ENCODE peak calls at places on chromosomes 16 and 17, in five cellular contexts. P is brain microvascular endothelial cell, H is H9, D is EH, W is T-helper 1 cell. Q is an unnamed sample.
A peak's percentile ranks its signal among the peaks of the same experiment; 100 is the strongest.

GRCh38 chr16:57001026-57001669 is 11.8 kb downstream of the NLRC5 start:
- DNase-seq in P (no peak), H (no peak), D (no peak), W (no peak), Q (no peak)

GRCh38 chr16:19169081-19169639 is 1.1 kb downstream of the SYT17 start:
- DNase-seq in P (no peak), H (no peak), D (no peak), W (no peak), Q (peak; percentile 17)

GRCh38 chr16:70679653-70680494 is 6.0 kb downstream of the MTSS2 start:
- DNase-seq in P (no peak), H (peak; percentile 79), D (no peak), W (no peak), Q (peak; percentile 82)

GRCh38 chr17:17315142-17315821 is 12.1 kb downstream of the NT5M start:
- DNase-seq in P (no peak), H (no peak), D (no peak), W (no peak), Q (no peak)

GRCh38 chr16:52535076-52535475 is 11.9 kb downstream of the TOX3 start:
- DNase-seq in P (no peak), H (no peak), D (no peak), W (no peak), Q (no peak)

GRCh38 chr16:31869511-31870201 is 4.0 kb upstream of the ZNF267 start:
- DNase-seq in P (peak; percentile 89), H (peak; percentile 31), D (peak; percentile 86), W (peak; percentile 77), Q (peak; percentile 17)

GRCh38 chr17:28950017-28950751 is 1.1 kb downstream of the PHF12 start:
- DNase-seq in P (peak; percentile 35), H (peak; percentile 80), D (peak; percentile 67), W (peak; percentile 41), Q (peak; percentile 83)

GRCh38 chr17:66667491-66668030 is 167.4 kb upstream of the CACNG5 start:
- DNase-seq in P (no peak), H (no peak), D (no peak), W (peak; percentile 36), Q (no peak)

GRCh38 chr17:79862771-79863440 is 23.7 kb upstream of the CBX4 start:
- DNase-seq in P (no peak), H (no peak), D (no peak), W (no peak), Q (no peak)

GRCh38 chr17:37642706-37643105 is 540 bp downstream of the DDX52 start:
- DNase-seq in P (peak; percentile 4), H (no peak), D (peak; percentile 44), W (no peak), Q (no peak)

GRCh38 chr17:73998246-73999220 is 204.9 kb upstream of the RPL38 start:
- DNase-seq in P (peak; percentile 5), H (peak; percentile 89), D (no peak), W (peak; percentile 35), Q (peak; percentile 85)

GRCh38 chr16:73025111-73025505 is 22.8 kb downstream of the ZFHX3 start:
- DNase-seq in P (no peak), H (no peak), D (no peak), W (no peak), Q (no peak)

GRCh38 chr16:12340151-12340733 is 363.7 kb downstream of the SNX29 start:
- DNase-seq in P (peak; percentile 20), H (peak; percentile 77), D (peak; percentile 83), W (no peak), Q (peak; percentile 85)

GRCh38 chr17:17567631-17568030 is 23.9 kb downstream of the PEMT start:
- DNase-seq in P (no peak), H (no peak), D (no peak), W (no peak), Q (no peak)

GRCh38 chr17:68305132-68305531 is 13.8 kb downstream of the ARSG start:
- DNase-seq in P (no peak), H (no peak), D (no peak), W (no peak), Q (no peak)

GRCh38 chr17:17289091-17289490 is 8.0 kb upstream of the COPS3 start:
- DNase-seq in P (no peak), H (no peak), D (no peak), W (no peak), Q (no peak)

GRCh38 chr16:49260956-49261530 is 20.6 kb downstream of the CBLN1 start:
- DNase-seq in P (no peak), H (no peak), D (no peak), W (no peak), Q (no peak)

GRCh38 chr16:81711609-81712329 is 67.3 kb upstream of the PLCG2 start:
- DNase-seq in P (peak; percentile 93), H (peak; percentile 79), D (peak; percentile 94), W (no peak), Q (peak; percentile 58)

GRCh38 chr16:72560617-72561016 is 388.7 kb upstream of the PMFBP1 start:
- DNase-seq in P (no peak), H (no peak), D (no peak), W (no peak), Q (no peak)

GRCh38 chr17:68328676-68329075 is 37.4 kb downstream of the ARSG start:
- DNase-seq in P (no peak), H (no peak), D (peak; percentile 29), W (no peak), Q (no peak)

GRCh38 chr17:82315703-82316358 is 1.6 kb downstream of the CD7 start:
- DNase-seq in P (no peak), H (no peak), D (no peak), W (no peak), Q (peak; percentile 48)

GRCh38 chr16:24975428-24975889 is 39.7 kb downstream of the ARHGAP17 start:
- DNase-seq in P (no peak), H (no peak), D (peak; percentile 62), W (no peak), Q (no peak)

GRCh38 chr16:72925631-72925979 is 122.3 kb downstream of the ZFHX3 start:
- DNase-seq in P (no peak), H (no peak), D (no peak), W (no peak), Q (no peak)

GRCh38 chr17:42253173-42253545 is 23.0 kb downstream of the STAT5B start:
- DNase-seq in P (no peak), H (no peak), D (no peak), W (no peak), Q (no peak)

GRCh38 chr17:6393368-6393952 is 41.5 kb downstream of the AIPL1 start:
- DNase-seq in P (no peak), H (no peak), D (no peak), W (no peak), Q (peak; percentile 36)

GRCh38 chr16:17318200-17318599 is 152.6 kb downstream of the XYLT1 start:
- DNase-seq in P (no peak), H (no peak), D (peak; percentile 58), W (no peak), Q (peak; percentile 59)

GRCh38 chr16:84675423-84675822 is 24.4 kb upstream of the USP10 start:
- DNase-seq in P (no peak), H (no peak), D (no peak), W (no peak), Q (no peak)

GRCh38 chr16:49194499-49195260 is 87.0 kb downstream of the CBLN1 start:
- DNase-seq in P (no peak), H (no peak), D (no peak), W (no peak), Q (no peak)

GRCh38 chr17:57357392-57357784 is 101.1 kb downstream of the MSI2 start:
- DNase-seq in P (no peak), H (no peak), D (no peak), W (no peak), Q (no peak)

GRCh38 chr17:50052241-50052788 is 3.6 kb upstream of the ITGA3 start:
- DNase-seq in P (no peak), H (peak; percentile 30), D (no peak), W (no peak), Q (no peak)

GRCh38 chr16:87538594-87538993 is 45.8 kb upstream of the ZCCHC14 start:
- DNase-seq in P (peak; percentile 57), H (no peak), D (peak; percentile 86), W (no peak), Q (no peak)

GRCh38 chr17:66564992-66565465 is 262.6 kb downstream of the PRKCA start:
- DNase-seq in P (peak; percentile 48), H (peak; percentile 89), D (peak; percentile 82), W (no peak), Q (peak; percentile 85)

GRCh38 chr17:31517524-31517923 is 126.0 kb downstream of the RAB11FIP4 start:
- DNase-seq in P (no peak), H (peak; percentile 82), D (peak; percentile 18), W (no peak), Q (peak; percentile 78)

GRCh38 chr16:3007957-3008748 is 4.6 kb upstream of the CLDN9 start:
- DNase-seq in P (no peak), H (peak; percentile 97), D (no peak), W (no peak), Q (peak; percentile 99)